ENCODE peak calls at places on chromosomes 3 and 15, in four cellular contexts. One of them, this sample, is unnamed.
A peak's percentile ranks its signal among the peaks of the same experiment; 100 is the strongest.

GRCh38 chr3:120425877-120426276 is 24.9 kb downstream of the FSTL1 start:
- DNase-seq in right lobe of liver: no peak
- DNase-seq in heart left ventricle: peak; percentile 42
- DNase-seq in prostate gland: peak; percentile 41
- DNase-seq in this sample: no peak

GRCh38 chr3:6041894-6042293 is 819.0 kb upstream of the GRM7 start:
- DNase-seq in right lobe of liver: no peak
- DNase-seq in heart left ventricle: no peak
- DNase-seq in prostate gland: no peak
- DNase-seq in this sample: no peak

GRCh38 chr3:18765672-18766071 is 340.5 kb upstream of the SATB1 start:
- DNase-seq in right lobe of liver: no peak
- DNase-seq in prostate gland: no peak
- DNase-seq in heart left ventricle: no peak
- DNase-seq in this sample: no peak

GRCh38 chr3:5741017-5741416 is 553.5 kb downstream of the EDEM1 start:
- DNase-seq in heart left ventricle: no peak
- DNase-seq in prostate gland: no peak
- DNase-seq in right lobe of liver: no peak
- DNase-seq in this sample: no peak

GRCh38 chr15:45134682-45135604 is 5.1 kb downstream of the DUOX1 start:
- DNase-seq in prostate gland: no peak
- DNase-seq in heart left ventricle: no peak
- DNase-seq in right lobe of liver: no peak
- DNase-seq in this sample: peak; percentile 42

GRCh38 chr3:179546814-179547241 is 15.9 kb upstream of the ACTL6A start:
- DNase-seq in prostate gland: no peak
- DNase-seq in right lobe of liver: no peak
- DNase-seq in heart left ventricle: no peak
- DNase-seq in this sample: no peak

GRCh38 chr15:56759450-56759845 is 26.1 kb upstream of the ZNF280D start:
- DNase-seq in prostate gland: no peak
- DNase-seq in heart left ventricle: peak; percentile 34
- DNase-seq in right lobe of liver: peak; percentile 49
- DNase-seq in this sample: peak; percentile 24

GRCh38 chr3:13133471-13133981 is 60.3 kb upstream of the IQSEC1 start:
- DNase-seq in right lobe of liver: peak; percentile 73
- DNase-seq in prostate gland: no peak
- DNase-seq in heart left ventricle: no peak
- DNase-seq in this sample: no peak

GRCh38 chr3:11136871-11137626 is 17.2 kb upstream of the HRH1 start:
- DNase-seq in prostate gland: peak; percentile 21
- DNase-seq in heart left ventricle: no peak
- DNase-seq in right lobe of liver: no peak
- DNase-seq in this sample: peak; percentile 68

GRCh38 chr15:27655063-27655462 is 444.1 kb downstream of the OCA2 start:
- DNase-seq in prostate gland: no peak
- DNase-seq in right lobe of liver: no peak
- DNase-seq in heart left ventricle: no peak
- DNase-seq in this sample: no peak

GRCh38 chr3:190883973-190884832 is 21.7 kb upstream of the GMNC start:
- DNase-seq in right lobe of liver: no peak
- DNase-seq in prostate gland: peak; percentile 33
- DNase-seq in heart left ventricle: no peak
- DNase-seq in this sample: peak; percentile 63

GRCh38 chr15:30043211-30043655 is 39.5 kb upstream of the GOLGA8J start:
- DNase-seq in prostate gland: no peak
- DNase-seq in right lobe of liver: no peak
- DNase-seq in heart left ventricle: no peak
- DNase-seq in this sample: no peak

GRCh38 chr15:90191344-90191687 is 9.8 kb upstream of the SEMA4B start:
- DNase-seq in prostate gland: no peak
- DNase-seq in heart left ventricle: no peak
- DNase-seq in right lobe of liver: no peak
- DNase-seq in this sample: no peak

GRCh38 chr3:181631901-181632300 is 79.8 kb upstream of the SOX2 start:
- DNase-seq in prostate gland: no peak
- DNase-seq in heart left ventricle: no peak
- DNase-seq in right lobe of liver: no peak
- DNase-seq in this sample: no peak

GRCh38 chr3:143321058-143321769 is 201.6 kb downstream of the CHST2 start:
- DNase-seq in prostate gland: no peak
- DNase-seq in right lobe of liver: no peak
- DNase-seq in heart left ventricle: no peak
- DNase-seq in this sample: no peak

GRCh38 chr3:20836801-20837200 is 650.8 kb upstream of the SGO1 start:
- DNase-seq in prostate gland: no peak
- DNase-seq in right lobe of liver: no peak
- DNase-seq in heart left ventricle: no peak
- DNase-seq in this sample: no peak

GRCh38 chr3:67241084-67241483 is 243.0 kb downstream of the KBTBD8 start:
- DNase-seq in prostate gland: no peak
- DNase-seq in heart left ventricle: no peak
- DNase-seq in right lobe of liver: no peak
- DNase-seq in this sample: no peak

GRCh38 chr15:48101376-48101961 is 19.3 kb upstream of the SLC24A5 start:
- DNase-seq in prostate gland: no peak
- DNase-seq in right lobe of liver: no peak
- DNase-seq in heart left ventricle: no peak
- DNase-seq in this sample: no peak

GRCh38 chr3:100650651-100651611 is 41.5 kb downstream of the ADGRG7 start:
- DNase-seq in prostate gland: no peak
- DNase-seq in heart left ventricle: no peak
- DNase-seq in right lobe of liver: no peak
- DNase-seq in this sample: no peak

GRCh38 chr3:18562364-18563154 is 137.4 kb upstream of the SATB1 start:
- DNase-seq in right lobe of liver: no peak
- DNase-seq in prostate gland: no peak
- DNase-seq in heart left ventricle: no peak
- DNase-seq in this sample: no peak

GRCh38 chr15:78714890-78715289 is 73.9 kb upstream of the CHRNB4 start:
- DNase-seq in prostate gland: no peak
- DNase-seq in heart left ventricle: no peak
- DNase-seq in right lobe of liver: no peak
- DNase-seq in this sample: no peak

GRCh38 chr3:177463863-177464262 is 266.6 kb upstream of the TBL1XR1 start:
- DNase-seq in prostate gland: no peak
- DNase-seq in heart left ventricle: no peak
- DNase-seq in right lobe of liver: no peak
- DNase-seq in this sample: no peak

GRCh38 chr3:157119369-157119951 is 40.5 kb downstream of the CCNL1 start:
- DNase-seq in right lobe of liver: peak; percentile 77
- DNase-seq in heart left ventricle: no peak
- DNase-seq in prostate gland: no peak
- DNase-seq in this sample: peak; percentile 25
- TF ChIP-seq POLR2A in right lobe of liver: peak; percentile 69
- TF ChIP-seq POLR2A in heart left ventricle: no peak
- TF ChIP-seq POLR2A in prostate gland: no peak
- TF ChIP-seq POLR2A in this sample: no peak

GRCh38 chr15:69593981-69594966 is 141.7 kb downstream of the RPLP1 start:
- DNase-seq in heart left ventricle: peak; percentile 42
- DNase-seq in prostate gland: peak; percentile 97
- DNase-seq in right lobe of liver: peak; percentile 82
- DNase-seq in this sample: peak; percentile 73

GRCh38 chr15:69593488-69593887 is 140.9 kb downstream of the RPLP1 start:
- DNase-seq in right lobe of liver: no peak
- DNase-seq in prostate gland: no peak
- DNase-seq in heart left ventricle: no peak
- DNase-seq in this sample: no peak

GRCh38 chr15:69592954-69593353 is 140.3 kb downstream of the RPLP1 start:
- DNase-seq in right lobe of liver: no peak
- DNase-seq in heart left ventricle: no peak
- DNase-seq in prostate gland: no peak
- DNase-seq in this sample: peak; percentile 63

GRCh38 chr15:69597061-69597592 is 144.5 kb downstream of the RPLP1 start:
- DNase-seq in prostate gland: no peak
- DNase-seq in heart left ventricle: peak; percentile 2
- DNase-seq in right lobe of liver: no peak
- DNase-seq in this sample: no peak

DNA sequence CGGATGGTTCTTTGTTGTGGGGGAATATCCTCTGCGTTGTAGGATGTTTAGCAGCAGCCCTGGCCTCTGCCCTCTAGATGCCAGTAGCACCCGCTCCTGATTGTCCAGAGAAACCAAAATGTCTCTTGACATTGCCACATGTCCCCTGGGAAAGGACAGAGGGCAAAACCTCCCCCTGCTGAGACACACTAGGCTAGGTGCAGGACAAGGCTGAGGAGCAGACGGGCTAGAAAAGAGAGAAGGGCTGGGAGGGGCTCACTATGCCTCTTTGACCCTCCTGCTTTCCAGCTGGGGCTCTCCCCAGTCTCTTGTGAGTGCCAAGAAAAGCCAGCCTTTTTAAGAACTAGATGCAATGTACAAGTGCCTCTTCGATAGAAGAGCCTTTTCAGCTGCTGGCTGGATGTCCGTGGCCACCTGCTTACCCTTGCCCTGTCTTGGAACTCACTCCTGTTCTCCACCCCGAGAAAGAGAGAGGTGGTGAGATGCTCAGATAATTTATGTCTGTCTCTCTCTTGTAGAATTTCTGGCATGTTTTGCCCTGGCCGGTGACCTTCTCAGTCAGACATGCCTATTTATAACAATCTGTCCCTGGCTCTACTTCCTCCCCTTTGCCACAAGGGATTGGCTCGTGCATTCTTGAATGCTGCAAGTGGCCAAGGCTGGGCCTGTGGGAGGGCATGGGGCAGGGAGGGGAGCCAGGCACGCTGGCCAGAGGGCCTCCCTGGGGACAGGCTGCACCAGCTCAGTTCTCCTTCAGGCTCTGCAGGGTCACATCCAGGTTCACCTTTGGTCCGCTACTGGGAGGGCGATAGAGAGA is 142.6 kb downstream of the RPLP1 start:
- DNase-seq in right lobe of liver: peak; percentile 55
- DNase-seq in heart left ventricle: peak; percentile 78
- DNase-seq in prostate gland: no peak
- DNase-seq in this sample: peak; percentile 77
- H3K27ac ChIP-seq in right lobe of liver: no peak overlapping the region
- H3K27ac ChIP-seq in heart left ventricle: peak overlapping the region; percentile 73
- H3K27ac ChIP-seq in prostate gland: peak overlapping the region; percentile 79
- H3K27ac ChIP-seq in this sample: no peak overlapping the region

GRCh38 chr3:64651286-64651685 is 36.5 kb downstream of the ADAMTS9 start:
- DNase-seq in prostate gland: no peak
- DNase-seq in heart left ventricle: no peak
- DNase-seq in right lobe of liver: no peak
- DNase-seq in this sample: no peak
- TF ChIP-seq CTCF in prostate gland: no peak
- TF ChIP-seq CTCF in heart left ventricle: peak; percentile 33
- TF ChIP-seq CTCF in right lobe of liver: no peak
- TF ChIP-seq CTCF in this sample: no peak

DNA sequence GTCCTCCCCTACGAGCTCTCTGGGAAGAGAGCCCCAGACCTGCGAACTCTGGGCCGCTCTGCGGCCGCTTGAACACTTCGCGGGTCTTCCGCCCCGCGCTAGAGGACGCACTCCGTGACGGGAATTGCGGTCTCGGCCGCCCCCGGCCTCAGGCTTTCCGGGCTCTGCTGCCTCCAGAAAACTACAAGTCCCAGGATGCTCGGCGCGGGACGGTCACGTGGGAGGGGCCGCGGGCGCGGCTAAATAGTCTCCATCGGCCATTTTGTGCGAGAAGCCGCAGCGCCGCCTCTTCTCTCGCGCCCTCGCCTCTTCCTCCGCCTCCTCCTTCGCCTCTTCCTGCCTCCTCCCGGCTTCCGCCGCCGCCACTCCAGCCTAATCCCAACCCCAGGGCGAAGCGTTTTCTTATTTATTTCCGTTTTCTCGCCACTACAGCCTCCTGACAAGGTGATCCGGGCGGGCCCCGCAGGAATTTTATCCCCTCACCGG is at the start of gene EIF1B:
- DNase-seq in right lobe of liver: peak; percentile 99
- DNase-seq in prostate gland: peak; percentile 98
- DNase-seq in heart left ventricle: peak; percentile 99
- DNase-seq in this sample: peak; percentile 99
- TF ChIP-seq POLR2A in right lobe of liver: peak; percentile 97
- TF ChIP-seq POLR2A in prostate gland: peak; percentile 96
- TF ChIP-seq POLR2A in heart left ventricle: peak; percentile 99
- TF ChIP-seq POLR2A in this sample: peak; percentile 89

DNA sequence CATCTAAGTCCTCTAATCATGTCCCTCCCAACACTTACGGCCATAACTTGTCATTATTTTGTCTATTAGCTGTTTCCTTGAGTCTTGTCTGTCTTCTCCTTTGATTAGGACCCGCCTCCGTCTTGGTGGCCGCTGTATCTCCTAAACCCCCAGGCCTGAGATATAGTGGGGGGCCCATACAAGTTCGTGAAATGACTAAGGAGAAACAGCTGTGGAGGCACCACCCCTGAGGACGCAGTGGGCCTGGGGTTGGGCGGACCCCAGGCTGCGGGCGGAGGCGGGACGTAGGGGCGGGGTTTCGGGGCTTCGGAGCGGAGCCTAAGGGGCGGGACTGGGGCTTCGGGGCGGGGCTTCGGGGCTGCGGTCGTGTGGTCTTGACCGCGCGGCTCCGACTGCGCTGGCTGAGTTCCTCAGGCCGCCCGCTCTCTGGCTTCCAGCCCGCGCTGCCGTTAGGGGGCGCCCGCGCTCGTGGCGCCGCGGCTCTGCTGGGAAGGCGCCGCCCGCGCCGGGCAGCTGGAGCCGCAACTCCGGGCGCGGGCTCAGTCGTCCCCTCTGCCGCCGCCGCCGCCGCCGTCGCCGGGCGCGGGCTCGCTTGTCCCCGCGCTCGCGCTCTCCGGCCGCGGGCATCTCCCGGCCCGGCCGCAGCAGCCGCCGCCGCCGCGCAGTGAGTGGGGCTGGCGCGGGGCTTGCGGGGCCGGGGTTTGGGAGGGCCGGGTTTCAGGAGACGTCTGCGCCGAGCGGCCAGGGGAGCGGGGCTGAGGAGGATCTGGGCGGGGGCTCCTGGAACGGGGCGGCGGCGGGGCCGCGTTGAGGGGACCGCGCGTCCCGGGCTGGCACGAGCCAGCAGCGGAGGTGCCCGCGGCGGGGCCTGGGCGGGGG is at the start of gene KCTD6:
- DNase-seq in heart left ventricle: peak; percentile 96
- DNase-seq in right lobe of liver: peak; percentile 95
- DNase-seq in prostate gland: peak; percentile 86
- DNase-seq in this sample: peak; percentile 93
- H3K27ac ChIP-seq in heart left ventricle: peak within 1 kb of the TSS; percentile 68
- H3K27ac ChIP-seq in right lobe of liver: peak within 1 kb of the TSS; percentile 61
- H3K27ac ChIP-seq in prostate gland: peak within 1 kb of the TSS; percentile 77
- H3K27ac ChIP-seq in this sample: peak within 1 kb of the TSS; percentile 91